ENCODE peak calls at places on chromosomes 16 and 17, in eight cellular contexts. Z, V, P, W, F, X, K and S are unnamed samples.

GRCh38 chr17:55398689-55399088 is 22.9 kb downstream of the MMD start:
- DNase-seq in Z (no peak), V (no peak), P (no peak), W (peak; percentile 37), F (no peak), X (no peak), K (no peak), S (no peak)

GRCh38 chr17:77132411-77133086 is 8.2 kb upstream of the SEC14L1 start:
- DNase-seq in Z (no peak), V (no peak), P (no peak), W (no peak), F (no peak), X (no peak), K (no peak), S (peak; percentile 32)

GRCh38 chr16:3656491-3657468 is 2.3 kb downstream of the DNASE1 start:
- DNase-seq in Z (no peak), V (peak; percentile 43), P (no peak), W (no peak), F (no peak), X (peak; percentile 39), K (no peak), S (no peak)

GRCh38 chr16:84665843-84666242 is 17.5 kb downstream of the KLHL36 start:
- DNase-seq in Z (no peak), V (no peak), P (no peak), W (no peak), F (no peak), X (no peak), K (no peak), S (no peak)

GRCh38 chr16:87322833-87323726 is 5.9 kb upstream of the C16orf95 start:
- DNase-seq in Z (no peak), V (no peak), P (no peak), W (no peak), F (no peak), X (peak; percentile 44), K (no peak), S (no peak)

GRCh38 chr16:66972983-66973382 is 11.9 kb downstream of the CES3 start:
- DNase-seq in Z (no peak), V (no peak), P (no peak), W (no peak), F (no peak), X (no peak), K (peak; percentile 31), S (no peak)

GRCh38 chr16:78906135-78906534 is 694.4 kb downstream of the MAF start:
- DNase-seq in Z (no peak), V (no peak), P (no peak), W (no peak), F (no peak), X (no peak), K (no peak), S (no peak)

GRCh38 chr16:9039208-9039607 is 52.2 kb upstream of the HAPSTR1 start:
- DNase-seq in Z (no peak), V (no peak), P (no peak), W (peak; percentile 36), F (no peak), X (no peak), K (peak; percentile 43), S (peak; percentile 10)

GRCh38 chr16:23155445-23156049 is 6.3 kb upstream of the USP31 start:
- DNase-seq in Z (no peak), V (no peak), P (no peak), W (no peak), F (no peak), X (no peak), K (peak; percentile 33), S (no peak)

GRCh38 chr17:61247438-61247837 is 152.2 kb upstream of the TBX2 start:
- DNase-seq in Z (no peak), V (no peak), P (no peak), W (peak; percentile 95), F (no peak), X (no peak), K (no peak), S (no peak)

GRCh38 chr17:78981010-78981888 is 1.5 kb upstream of the LGALS3BP start:
- DNase-seq in Z (no peak), V (no peak), P (no peak), W (no peak), F (no peak), X (no peak), K (no peak), S (no peak)

GRCh38 chr17:38572665-38573365 is 32.9 kb downstream of the SRCIN1 start:
- DNase-seq in Z (no peak), V (no peak), P (no peak), W (no peak), F (no peak), X (no peak), K (peak; percentile 24), S (no peak)

GRCh38 chr17:79370126-79370525 is 240.7 kb downstream of the RBFOX3 start:
- DNase-seq in Z (no peak), V (no peak), P (no peak), W (no peak), F (no peak), X (peak; percentile 23), K (no peak), S (no peak)

GRCh38 chr17:76382803-76383644 is 1.4 kb upstream of the SPHK1 start:
- DNase-seq in Z (peak; percentile 58), V (peak; percentile 82), P (peak; percentile 69), W (peak; percentile 80), F (peak; percentile 51), X (no peak), K (peak; percentile 86), S (peak; percentile 66)

GRCh38 chr17:81241648-81242420 is 2.7 kb downstream of the NDUFAF8 start:
- DNase-seq in Z (no peak), V (no peak), P (peak; percentile 33), W (no peak), F (peak; percentile 71), X (peak; percentile 84), K (peak; percentile 80), S (peak; percentile 15)

GRCh38 chr17:40576113-40576740 is 11.0 kb upstream of the CCR7 start:
- DNase-seq in Z (no peak), V (no peak), P (no peak), W (no peak), F (no peak), X (no peak), K (no peak), S (no peak)

GRCh38 chr16:50151744-50152143 is 1.4 kb upstream of the TENT4B start:
- DNase-seq in Z (no peak), V (no peak), P (no peak), W (no peak), F (no peak), X (no peak), K (peak; percentile 19), S (peak; percentile 8)

GRCh38 chr17:32142857-32143524 is 689 bp downstream of the RHOT1 start:
- DNase-seq in Z (peak; percentile 64), V (peak; percentile 94), P (peak; percentile 47), W (peak; percentile 70), F (peak; percentile 7), X (peak; percentile 74), K (peak; percentile 97), S (peak; percentile 65)

GRCh38 chr17:82010575-82011525 is 11.8 kb downstream of the CENPX start:
- DNase-seq in Z (no peak), V (no peak), P (no peak), W (no peak), F (no peak), X (no peak), K (no peak), S (no peak)

GRCh38 chr16:70018254-70018653 is 67.1 kb downstream of the CLEC18A start:
- DNase-seq in Z (no peak), V (no peak), P (peak; percentile 5), W (peak; percentile 8), F (peak; percentile 54), X (no peak), K (peak; percentile 56), S (peak; percentile 44)
- TF ChIP-seq CTCF in Z (peak; percentile 43), V (peak; percentile 30), P (peak; percentile 24), W (peak; percentile 8), F (peak; percentile 52), X (no peak), K (peak; percentile 65), S (peak; percentile 20)

DNA sequence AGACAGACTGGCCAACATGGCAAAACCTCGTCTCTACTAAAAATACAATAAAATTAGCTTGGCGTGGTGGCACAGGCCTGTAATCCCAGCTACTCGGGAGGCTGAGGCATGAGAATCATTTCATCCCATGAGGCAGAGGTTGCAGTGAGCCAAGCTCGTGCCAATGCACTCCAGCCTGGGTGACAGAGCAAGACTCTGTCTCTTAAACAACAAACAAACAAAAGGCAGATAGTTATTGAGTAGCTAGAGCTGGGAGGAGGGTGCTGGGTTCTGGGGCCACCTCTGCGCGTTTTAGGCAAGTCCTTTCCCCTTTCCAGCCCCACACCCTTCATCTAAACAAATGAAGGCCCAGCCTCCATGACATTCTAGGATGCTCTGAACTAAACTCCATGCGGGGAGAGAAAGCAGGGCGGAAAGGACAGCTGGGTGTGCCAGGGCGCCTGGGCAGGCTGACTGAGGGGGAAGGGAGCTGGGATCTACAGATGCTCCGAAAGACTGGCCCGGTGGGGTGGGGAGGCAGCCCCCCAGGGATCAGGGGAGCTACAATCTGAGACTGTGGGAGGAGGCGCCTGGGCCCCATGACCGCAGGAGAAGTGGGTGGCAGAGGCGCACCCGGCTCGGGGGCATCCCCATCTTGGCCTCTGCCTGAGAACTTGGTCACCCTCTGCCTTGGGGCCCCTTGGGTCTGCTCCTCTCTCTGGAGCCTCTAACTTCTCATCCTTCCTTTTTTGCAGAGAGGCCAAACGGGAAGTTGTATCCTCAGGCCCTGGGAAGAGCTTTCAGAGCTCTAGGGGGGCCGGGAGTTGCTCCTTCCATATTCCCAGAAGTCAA is 904 bp downstream of the ITGAL start:
- DNase-seq in Z (no peak), V (peak; percentile 67), P (no peak), W (no peak), F (peak; percentile 56), X (no peak), K (no peak), S (no peak)
- H3K4me3 ChIP-seq in Z (peak overlapping the region; percentile 2), V (peak overlapping the region; percentile 45), P (no peak overlapping the region), W (no peak overlapping the region), F (peak overlapping the region; percentile 89), X (no peak overlapping the region), K (no peak overlapping the region), S (no peak overlapping the region)

GRCh38 chr17:49952209-49952911 is 16.6 kb upstream of the DLX4 start:
- DNase-seq in Z (peak; percentile 69), V (peak; percentile 93), P (peak; percentile 84), W (peak; percentile 28), F (peak; percentile 85), X (peak; percentile 81), K (peak; percentile 82), S (peak; percentile 66)
- H3K27me3 ChIP-seq in Z (peaks cover 92% of the 10 kb centered on the region), V (peaks cover 25% of the 10 kb centered on the region), P (no peaks in the 10 kb centered on the region), W (peaks cover 22% of the 10 kb centered on the region), F (no peaks in the 10 kb centered on the region), X (no peaks in the 10 kb centered on the region), K (peaks cover 14% of the 10 kb centered on the region), S (peaks cover 5% of the 10 kb centered on the region)

DNA sequence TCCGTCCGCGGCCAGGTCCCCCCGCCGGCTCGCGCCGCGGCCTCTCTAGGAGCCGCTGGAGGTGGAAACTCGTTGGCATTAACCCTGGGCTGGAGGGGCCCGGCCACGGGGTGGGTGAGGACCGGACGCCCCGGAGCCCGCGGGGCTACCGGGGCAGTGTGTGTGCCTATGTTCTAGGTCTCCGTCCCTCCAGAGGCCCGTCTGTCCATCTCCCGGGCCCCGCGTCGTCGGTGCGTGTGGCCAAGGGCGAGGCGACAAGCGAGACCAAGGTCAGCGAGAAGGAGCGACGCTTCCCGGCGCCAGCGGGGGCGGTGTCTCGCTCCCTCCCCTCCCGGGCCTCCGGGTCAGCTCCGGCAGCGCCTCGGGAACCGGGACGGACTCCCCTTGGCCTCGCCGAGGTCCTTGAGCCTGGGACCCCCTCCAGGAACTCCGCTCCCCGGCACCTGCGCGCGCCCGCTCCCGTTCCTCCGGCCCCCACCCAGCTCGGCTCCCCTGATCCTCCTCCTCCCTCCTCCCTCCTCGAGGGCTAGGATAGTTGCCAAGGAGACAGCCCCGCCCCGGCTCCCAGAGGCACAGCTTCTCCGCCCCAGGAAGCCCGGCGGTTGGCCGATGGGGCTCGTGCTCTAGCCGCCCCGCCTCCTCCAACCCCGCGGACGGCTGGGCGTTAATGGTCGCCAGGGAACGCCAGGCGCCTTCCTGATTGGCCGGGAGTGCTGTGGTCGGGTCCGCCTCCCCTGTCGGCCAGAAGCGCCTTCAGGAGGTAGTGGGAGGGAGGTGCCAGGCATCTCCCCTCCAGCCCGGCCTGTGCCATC is 663 bp upstream of the ZNF768 start:
- DNase-seq in Z (peak; percentile 99), V (peak; percentile 99), P (peak; percentile 99), W (peak; percentile 91), F (peak; percentile 85), X (peak; percentile 99), K (peak; percentile 99), S (peak; percentile 89)
- TF ChIP-seq CTCF in Z (peak; percentile 56), V (peak; percentile 35), P (peak; percentile 41), W (no peak), F (no peak), X (peak; percentile 32), K (peak; percentile 20), S (peak; percentile 50)